ENCODE peak calls at places on chromosome 21, in eight cellular contexts. Y, S, F, M, V, N, Q and P are unnamed samples. For H3K4me1, the result is how much of the 10 kb centered on the place peaks cover.

GRCh38 chr21:18545908-18546307 is 142.3 kb upstream of the TMPRSS15 start:
- DNase-seq in V (no peak), S (no peak), M (no peak), N (no peak), Q (no peak), Y (no peak), F (no peak), P (no peak)

GRCh38 chr21:36835383-36835795 is 131.1 kb downstream of the HLCS start:
- DNase-seq in Y (no peak), M (peak), V (no peak), F (no peak), N (no peak), S (peak), Q (no peak), P (no peak)

GRCh38 chr21:14913576-14914146 is 151.1 kb downstream of the NRIP1 start:
- DNase-seq in F (no peak), N (no peak), Y (no peak), V (no peak), M (no peak), Q (no peak), S (no peak), P (no peak)

GRCh38 chr21:32520885-32521735 is 64.2 kb downstream of the TCP10L start:
- DNase-seq in F (peak), Q (no peak), V (peak), Y (no peak), S (peak), M (peak), N (no peak), P (peak)

GRCh38 chr21:35565204-35565611 is 495.1 kb downstream of the SETD4 start:
- DNase-seq in Q (peak), Y (no peak), V (peak), N (no peak), S (no peak), M (no peak), F (no peak), P (peak)

GRCh38 chr21:29104239-29104708 is 26.2 kb upstream of the MAP3K7CL start:
- DNase-seq in N (no peak), S (no peak), F (no peak), M (no peak), Q (no peak), V (no peak), Y (no peak), P (no peak)

GRCh38 chr21:18460979-18461378 is 57.4 kb upstream of the TMPRSS15 start:
- DNase-seq in M (no peak), S (no peak), F (no peak), N (no peak), V (no peak), Q (no peak), Y (no peak), P (no peak)

GRCh38 chr21:27795418-27795817 is 828.5 kb upstream of the ADAMTS5 start:
- DNase-seq in N (no peak), M (no peak), Y (no peak), V (no peak), S (no peak), Q (no peak), F (no peak), P (no peak)

GRCh38 chr21:41634211-41634694 is 126.3 kb upstream of the TMPRSS2 start:
- DNase-seq in Y (no peak), M (no peak), V (no peak), Q (peak), S (no peak), N (no peak), F (peak), P (no peak)

GRCh38 chr21:34702341-34702807 is 33.6 kb downstream of the CLIC6 start:
- DNase-seq in M (peak), S (no peak), Q (no peak), Y (no peak), V (no peak), N (no peak), F (no peak), P (peak)

GRCh38 chr21:34926784-34927548 is 122.1 kb downstream of the RUNX1 start:
- DNase-seq in Q (peak), V (no peak), N (no peak), F (peak), Y (no peak), S (no peak), M (no peak), P (no peak)

GRCh38 chr21:42125571-42126544 is 54.7 kb downstream of the UMODL1 start:
- DNase-seq in M (no peak), N (no peak), Y (no peak), S (no peak), V (no peak), F (peak), Q (peak), P (no peak)

GRCh38 chr21:27953328-27954045 is 986.6 kb upstream of the ADAMTS5 start:
- DNase-seq in V (no peak), S (no peak), N (no peak), M (no peak), F (no peak), Q (no peak), Y (no peak), P (no peak)

GRCh38 chr21:16821588-16821987 is 691.3 kb upstream of the CXADR start:
- DNase-seq in M (no peak), V (no peak), N (no peak), S (no peak), Q (peak), Y (no peak), F (no peak), P (no peak)

GRCh38 chr21:33865176-33865575 is 50.4 kb downstream of the ATP5PO start:
- DNase-seq in Y (no peak), S (no peak), Q (no peak), M (no peak), N (no peak), V (no peak), F (no peak), P (no peak)

GRCh38 chr21:42737969-42738590 is 84.7 kb downstream of the PDE9A start:
- DNase-seq in N (no peak), M (peak), Q (no peak), S (peak), Y (no peak), F (no peak), V (no peak), P (no peak)

GRCh38 chr21:32330784-32331311 is 32.2 kb downstream of the MRAP start:
- DNase-seq in N (no peak), S (no peak), V (no peak), Y (no peak), F (no peak), M (no peak), Q (peak), P (no peak)

GRCh38 chr21:35203093-35204021 is 154.3 kb upstream of the RUNX1 start:
- DNase-seq in F (no peak), Q (no peak), M (no peak), N (no peak), Y (no peak), S (no peak), V (no peak), P (no peak)

GRCh38 chr21:39911286-39911685 is 44.0 kb downstream of the PCP4 start:
- DNase-seq in Y (peak), S (no peak), Q (peak), M (no peak), V (no peak), F (no peak), N (no peak), P (no peak)

GRCh38 chr21:35990609-35991008 is 69.7 kb downstream of the SETD4 start:
- DNase-seq in Y (no peak), M (no peak), F (no peak), Q (no peak), S (no peak), V (no peak), N (no peak), P (no peak)

GRCh38 chr21:36656138-36656537 is 42.8 kb upstream of the SIM2 start:
- DNase-seq in N (no peak), F (no peak), V (no peak), S (no peak), M (no peak), Q (no peak), Y (no peak), P (no peak)

GRCh38 chr21:15289246-15289645 is 224.4 kb upstream of the NRIP1 start:
- DNase-seq in S (no peak), V (no peak), Q (no peak), Y (no peak), M (no peak), F (no peak), N (no peak), P (no peak)

GRCh38 chr21:38679531-38679930 is 126.2 kb upstream of the ETS2 start:
- DNase-seq in Y (peak), F (no peak), M (no peak), Q (no peak), S (no peak), N (no peak), V (no peak), P (no peak)
- H3K27ac ChIP-seq in Y (no peak), F (no peak), M (no peak), Q (no peak), S (no peak), N (no peak), V (no peak), P (peak)

GRCh38 chr21:44611551-44611950 is 328 bp upstream of the KRTAP10-8 start:
- DNase-seq in S (no peak), F (no peak), V (no peak), Q (no peak), M (no peak), N (no peak), Y (no peak), P (no peak)

GRCh38 chr21:44612669-44613229 is 870 bp downstream of the KRTAP10-8 start:
- DNase-seq in S (no peak), F (no peak), Y (no peak), M (no peak), V (no peak), N (no peak), Q (no peak), P (no peak)

GRCh38 chr21:44612029-44612486 is at the start of gene KRTAP10-8:
- DNase-seq in M (no peak), S (no peak), Q (no peak), V (no peak), Y (no peak), F (no peak), N (no peak), P (peak)

GRCh38 chr21:44606495-44606894 is 5.4 kb upstream of the KRTAP10-8 start:
- DNase-seq in Q (no peak), V (no peak), F (no peak), S (no peak), N (no peak), M (no peak), Y (no peak), P (no peak)

DNA sequence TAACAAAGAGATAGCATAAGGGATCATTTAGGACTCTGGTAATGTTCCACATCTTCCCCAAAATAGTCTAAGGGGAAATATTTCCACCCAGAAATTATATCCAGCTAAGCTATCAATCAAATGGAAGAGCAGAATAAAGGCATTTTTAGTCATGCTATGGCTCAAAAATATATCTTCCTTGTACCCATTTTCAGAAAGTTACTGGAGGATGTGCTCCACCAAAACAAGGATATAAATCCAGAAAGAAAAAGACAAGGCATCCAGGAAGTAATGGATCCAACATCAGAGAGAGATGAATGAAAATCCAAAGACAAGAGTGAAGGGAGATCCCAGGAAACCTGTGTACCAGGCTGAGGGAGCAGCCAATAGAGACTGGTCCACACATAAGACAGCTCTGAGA is 2.7 kb upstream of the KRTAP10-8 start:
- DNase-seq in S (no peak), Y (no peak), Q (no peak), N (no peak), M (no peak), V (no peak), F (no peak), P (no peak)
- H3K4me1 ChIP-seq in S (under half), Y (under half), Q (under half), N (under half), M (under half), V (under half), F (under half), P (under half)

GRCh38 chr21:45161039-45161945 is 86.9 kb downstream of the ADARB1 start:
- DNase-seq in M (no peak), Y (no peak), F (no peak), S (no peak), V (no peak), Q (no peak), N (no peak), P (no peak)
- H3K27ac ChIP-seq in M (no peak), Y (no peak), F (no peak), S (no peak), V (no peak), Q (no peak), N (no peak), P (no peak)

DNA sequence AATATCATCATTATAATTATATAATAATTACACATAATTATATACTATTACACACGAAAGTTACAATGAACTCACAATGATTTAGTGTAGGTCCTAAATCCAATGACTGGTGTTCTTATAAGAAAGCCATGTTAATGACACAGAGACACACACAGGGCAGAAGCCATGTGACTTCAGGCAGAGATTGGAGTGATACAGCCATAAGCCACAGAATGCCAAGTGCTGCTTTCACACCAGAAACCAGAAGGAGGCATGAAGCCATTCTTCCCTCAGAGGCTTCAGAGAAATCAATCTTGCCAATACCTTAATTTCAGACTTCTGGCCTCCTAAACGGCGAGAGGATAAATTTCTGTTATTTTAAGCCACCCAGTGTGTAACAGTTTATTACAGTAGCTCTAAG is 147.4 kb upstream of the KRTAP19-8 start:
- DNase-seq in Y (no peak), F (no peak), Q (no peak), M (no peak), S (no peak), V (no peak), N (no peak), P (no peak)
- H3K4me1 ChIP-seq in Y (under half), F (under half), Q (under half), M (under half), S (under half), V (under half), N (half or more), P (under half)

GRCh38 chr21:45629046-45629981 is 14.2 kb upstream of the PCBP3 start:
- DNase-seq in Y (no peak), N (no peak), F (no peak), Q (no peak), S (no peak), M (no peak), V (no peak), P (no peak)
- H3K27ac ChIP-seq in Y (no peak), N (no peak), F (no peak), Q (no peak), S (no peak), M (no peak), V (no peak), P (no peak)